ENCODE peak calls at places on chromosomes 6 and 20, in four cellular contexts. One of them, this sample, is unnamed.

GRCh38 chr6:33052627-33053026 is 20.8 kb downstream of the HLA-DPA1 start:
- DNase-seq in uterus: no peak
- DNase-seq in OCI-LY7: no peak
- DNase-seq in adrenal gland: no peak
- DNase-seq in this sample: no peak

GRCh38 chr20:46568570-46569129 is 18.2 kb upstream of the OCSTAMP start:
- DNase-seq in adrenal gland: peak; percentile 97
- DNase-seq in uterus: peak; percentile 65
- DNase-seq in OCI-LY7: no peak
- DNase-seq in this sample: peak; percentile 69

GRCh38 chr6:1502041-1502440 is 107.7 kb upstream of the FOXC1 start:
- DNase-seq in adrenal gland: no peak
- DNase-seq in OCI-LY7: no peak
- DNase-seq in uterus: no peak
- DNase-seq in this sample: no peak

GRCh38 chr6:225907-226306 is 66.4 kb upstream of the DUSP22 start:
- DNase-seq in uterus: no peak
- DNase-seq in adrenal gland: no peak
- DNase-seq in OCI-LY7: no peak
- DNase-seq in this sample: no peak

GRCh38 chr6:137162692-137163303 is 10.6 kb downstream of the IL22RA2 start:
- DNase-seq in adrenal gland: no peak
- DNase-seq in OCI-LY7: no peak
- DNase-seq in uterus: no peak
- DNase-seq in this sample: no peak

GRCh38 chr6:137432054-137432545 is 62.1 kb downstream of the OLIG3 start:
- DNase-seq in uterus: no peak
- DNase-seq in adrenal gland: no peak
- DNase-seq in OCI-LY7: peak; percentile 68
- DNase-seq in this sample: no peak

GRCh38 chr6:28176373-28176772 is 34.7 kb downstream of the ZKSCAN8 start:
- DNase-seq in adrenal gland: no peak
- DNase-seq in uterus: no peak
- DNase-seq in OCI-LY7: no peak
- DNase-seq in this sample: no peak

GRCh38 chr6:43724914-43725642 is 37.5 kb upstream of the MRPS18A start:
- DNase-seq in uterus: peak; percentile 58
- DNase-seq in adrenal gland: peak; percentile 52
- DNase-seq in OCI-LY7: peak; percentile 38
- DNase-seq in this sample: peak; percentile 93

GRCh38 chr6:30304002-30304401 is 22.7 kb upstream of the TRIM39 start:
- DNase-seq in OCI-LY7: no peak
- DNase-seq in adrenal gland: no peak
- DNase-seq in uterus: no peak
- DNase-seq in this sample: no peak
- H3K9me3 ChIP-seq in OCI-LY7: no peaks in the 10 kb centered on the region
- H3K9me3 ChIP-seq in adrenal gland: no peaks in the 10 kb centered on the region
- H3K9me3 ChIP-seq in uterus: no peaks in the 10 kb centered on the region
- H3K9me3 ChIP-seq in this sample: no peaks in the 10 kb centered on the region

DNA sequence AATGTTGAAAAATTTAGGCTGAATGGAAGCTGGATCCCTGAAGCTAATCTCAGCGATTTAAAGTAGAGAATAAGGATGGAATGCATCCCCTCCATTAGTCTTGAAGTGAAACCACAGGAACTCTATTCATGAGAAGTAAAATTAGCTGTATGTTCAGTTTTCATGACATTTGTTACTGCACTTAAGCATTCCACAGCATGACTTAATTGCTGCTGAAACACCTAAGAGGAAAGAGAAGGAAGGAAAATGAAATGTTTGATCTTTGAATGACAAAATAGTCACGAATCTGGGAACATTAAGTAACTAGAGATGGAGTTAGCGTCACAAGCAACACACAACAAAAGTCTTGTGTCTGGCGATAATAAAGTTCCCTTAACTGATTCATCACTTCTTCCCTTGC is 80.6 kb upstream of the RIPOR2 start:
- DNase-seq in adrenal gland: no peak
- DNase-seq in uterus: no peak
- DNase-seq in OCI-LY7: no peak
- DNase-seq in this sample: no peak
- H3K27ac ChIP-seq in adrenal gland: no peak overlapping the region
- H3K27ac ChIP-seq in uterus: peak overlapping the region; percentile 83
- H3K27ac ChIP-seq in OCI-LY7: peak overlapping the region; percentile 46
- H3K27ac ChIP-seq in this sample: peak overlapping the region; percentile 12

DNA sequence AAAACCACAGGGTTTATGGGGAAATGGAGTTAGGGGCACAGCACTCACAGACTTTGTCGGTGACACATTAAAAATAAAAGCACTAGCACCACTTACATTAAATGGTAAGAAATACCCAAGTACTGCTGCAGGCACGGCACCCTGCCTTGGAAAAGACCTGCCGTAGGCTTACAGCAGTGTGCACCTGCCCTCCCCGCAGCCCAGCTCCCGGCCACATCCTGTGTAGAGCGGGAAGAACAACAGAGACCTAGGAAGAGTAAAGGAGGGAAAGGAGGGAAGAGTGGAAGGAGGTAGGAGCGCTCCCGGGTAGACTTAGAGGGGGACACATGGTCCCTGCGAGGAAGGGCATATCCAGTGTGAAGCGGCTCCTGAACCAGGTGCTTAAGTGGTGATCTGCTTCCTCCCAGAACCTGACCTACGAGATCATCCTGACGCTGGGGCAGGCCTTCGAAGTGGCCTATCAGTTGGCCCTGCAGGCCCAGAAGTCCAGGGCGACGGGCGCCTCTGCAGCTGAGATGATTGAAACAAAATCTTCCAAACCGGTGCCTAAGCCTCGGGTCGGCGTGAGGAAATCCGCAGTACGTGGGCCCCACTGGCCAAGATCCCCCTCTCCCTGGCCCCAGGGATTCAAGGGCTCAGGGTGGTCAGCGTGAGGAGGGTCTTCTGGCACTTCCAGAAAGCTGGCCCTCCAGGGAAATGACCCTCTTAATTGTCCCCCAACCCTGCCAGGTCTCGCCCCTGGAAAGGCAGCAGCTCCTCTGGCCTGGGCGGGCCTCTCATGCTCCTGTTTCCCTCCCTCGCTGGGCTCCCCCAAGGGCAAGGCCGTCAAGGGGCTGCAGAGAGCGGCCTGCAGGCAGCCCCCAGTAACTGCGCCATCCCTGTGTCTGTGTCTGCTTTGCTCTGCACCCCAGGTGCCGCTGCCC is 55.5 kb downstream of the TCP11 start:
- DNase-seq in OCI-LY7: no peak
- DNase-seq in uterus: no peak
- DNase-seq in adrenal gland: no peak
- DNase-seq in this sample: no peak
- H3K9me3 ChIP-seq in OCI-LY7: no peaks in the 10 kb centered on the region
- H3K9me3 ChIP-seq in uterus: no peaks in the 10 kb centered on the region
- H3K9me3 ChIP-seq in adrenal gland: no peaks in the 10 kb centered on the region
- H3K9me3 ChIP-seq in this sample: no peaks in the 10 kb centered on the region

GRCh38 chr6:142679907-142680306 is 265.1 kb downstream of the HIVEP2 start:
- DNase-seq in adrenal gland: no peak
- DNase-seq in OCI-LY7: no peak
- DNase-seq in uterus: no peak
- DNase-seq in this sample: no peak
- H3K27ac ChIP-seq in adrenal gland: no peak overlapping the region
- H3K27ac ChIP-seq in OCI-LY7: no peak overlapping the region
- H3K27ac ChIP-seq in uterus: no peak overlapping the region
- H3K27ac ChIP-seq in this sample: no peak overlapping the region

This sample was measured in transverse colon.